ENCODE peak calls at places on chromosomes 16 and 17, in nine cellular contexts. L is GM20000, C is dorsolateral prefrontal cortex, B is cardiac muscle cell, Y is left lung, X is GM12865, Z is endothelial cell, I is gastrocnemius medialis, A is Peyer's patch. W is an unnamed sample.

GRCh38 chr17:50093246-50093645 is 1.9 kb upstream of the PDK2 start:
- DNase-seq in L (no peak), C (no peak), B (no peak), Y (no peak), A (no peak), Z (no peak), I (no peak), X (no peak), W (no peak)

GRCh38 chr16:15682105-15682570 is 32.1 kb downstream of the NDE1 start:
- DNase-seq in B (peak; percentile 74), X (peak; percentile 48), C (no peak), I (no peak), Z (peak; percentile 49), A (no peak), Y (no peak), L (no peak), W (no peak)

GRCh38 chr17:37821025-37821713 is 76.3 kb upstream of the HNF1B start:
- DNase-seq in I (no peak), C (no peak), B (peak; percentile 25), X (no peak), Y (no peak), Z (no peak), A (no peak), L (no peak), W (no peak)

GRCh38 chr17:72030067-72030899 is 90.5 kb upstream of the SOX9 start:
- DNase-seq in Y (peak; percentile 38), I (peak; percentile 15), C (peak; percentile 46), B (peak; percentile 80), A (no peak), Z (peak; percentile 66), L (peak; percentile 54), X (peak; percentile 83), W (peak; percentile 47)

GRCh38 chr16:85753559-85753958 is 2.7 kb upstream of the C16orf74 start:
- DNase-seq in Y (no peak), B (no peak), X (no peak), Z (no peak), L (no peak), A (no peak), C (no peak), I (no peak), W (no peak)

GRCh38 chr16:48497932-48498760 is 111.8 kb downstream of the N4BP1 start:
- DNase-seq in L (no peak), Y (no peak), X (no peak), B (no peak), Z (no peak), I (no peak), A (no peak), C (no peak), W (no peak)

GRCh38 chr17:70080541-70081347 is 5.7 kb downstream of the KCNJ16 start:
- DNase-seq in Z (no peak), C (no peak), B (peak; percentile 70), A (no peak), X (no peak), I (no peak), L (no peak), Y (no peak), W (no peak)

GRCh38 chr17:63842173-63842539 is 329 bp downstream of the SMARCD2 start:
- DNase-seq in A (peak; percentile 22), B (no peak), Y (peak; percentile 90), X (no peak), C (no peak), Z (peak; percentile 52), I (no peak), L (no peak), W (no peak)

GRCh38 chr16:30875881-30876791 is 17.7 kb downstream of the BCL7C start:
- DNase-seq in Y (no peak), Z (peak; percentile 25), L (peak; percentile 72), B (peak; percentile 24), X (peak; percentile 84), I (no peak), A (no peak), C (no peak), W (peak; percentile 75)

DNA sequence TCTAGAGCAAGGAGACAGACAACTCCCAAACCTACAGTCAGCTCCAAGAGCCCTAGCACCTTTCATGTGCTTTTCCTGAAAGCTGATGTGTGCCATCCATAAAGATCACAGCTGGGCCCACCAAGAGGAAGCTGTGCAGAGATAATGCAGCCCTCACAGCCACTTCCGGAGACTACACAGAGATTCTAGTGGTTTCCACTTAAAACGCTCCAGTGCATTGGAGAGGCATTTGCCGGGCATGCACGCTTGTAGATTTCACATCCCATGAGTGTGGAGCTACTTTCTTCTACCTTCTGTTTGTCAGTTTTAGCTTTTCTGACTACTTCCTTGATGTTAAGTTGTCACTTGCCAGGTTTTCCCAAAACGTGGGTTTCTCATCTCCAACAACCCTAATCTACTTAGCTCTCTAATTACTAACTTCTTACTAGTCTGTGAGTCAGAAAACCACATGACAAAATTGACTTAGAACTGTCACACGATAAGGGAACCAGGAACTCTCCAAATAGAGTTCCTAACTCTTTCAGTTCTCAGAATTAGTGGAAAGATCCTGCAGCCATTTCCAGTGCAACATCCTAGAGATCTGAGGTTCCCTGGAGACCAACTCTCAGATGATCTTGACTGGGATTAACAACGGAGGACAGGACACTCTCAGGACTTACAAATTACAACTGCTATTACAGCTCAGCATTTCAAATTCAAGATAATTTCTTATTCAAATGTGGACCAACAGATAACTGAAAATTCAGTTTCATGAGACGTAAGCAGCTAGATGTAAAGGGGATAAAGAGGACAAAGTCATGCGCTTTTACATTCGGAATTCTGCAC is 28.6 kb downstream of the PMP22 start:
- DNase-seq in Y (no peak), L (no peak), X (no peak), Z (no peak), A (no peak), B (peak; percentile 31), C (no peak), I (no peak), W (no peak)
- TF ChIP-seq CTCF in Y (no peak), L (no peak), X (no peak), Z (no peak), A (no peak), B (no peak), C (no peak), I (no peak), W (no peak)

DNA sequence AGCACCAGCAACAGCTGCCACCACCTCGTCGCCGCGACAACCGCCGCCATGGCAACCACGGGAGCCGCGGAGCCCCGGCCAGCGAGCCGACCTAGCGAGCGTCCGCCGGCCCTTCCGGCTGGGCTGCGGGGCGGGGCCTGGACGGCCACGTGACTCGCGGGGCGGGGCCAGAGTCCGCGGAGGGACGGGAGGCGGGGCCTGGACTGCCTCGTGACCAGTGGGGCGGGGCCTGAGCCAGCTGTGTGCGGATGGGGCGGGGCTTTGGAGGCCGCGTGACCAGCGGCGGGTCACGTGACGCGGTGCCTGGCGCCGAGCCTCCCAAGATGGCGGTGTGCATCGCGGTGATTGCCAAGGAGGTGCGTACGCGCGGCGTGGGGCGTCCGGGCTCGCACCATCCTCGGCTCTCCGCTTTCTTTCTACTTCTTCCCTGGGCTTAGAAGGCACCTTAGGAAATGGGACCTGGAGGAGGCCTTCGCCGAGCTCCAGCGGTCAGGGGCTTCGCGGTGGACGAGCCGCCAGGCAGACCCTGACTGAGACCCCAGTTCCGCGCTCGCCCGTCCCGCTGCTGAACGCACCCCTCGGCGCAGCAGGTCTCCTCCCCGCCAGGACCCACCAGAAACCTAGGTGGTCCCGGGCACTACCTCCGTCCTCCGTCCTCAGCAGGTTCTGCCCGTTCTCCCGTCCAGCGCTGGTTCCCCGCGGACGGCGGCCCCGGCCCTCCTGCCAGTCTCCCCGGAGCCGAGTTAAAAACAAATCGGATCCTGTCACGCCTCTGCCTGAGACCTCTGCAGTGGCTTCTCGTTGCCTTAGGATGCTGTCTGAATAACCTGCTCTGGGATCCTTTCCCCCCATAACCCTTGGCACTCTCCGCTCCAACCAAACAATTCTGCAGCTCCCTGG is at the start of the genes GALNS and TRAPPC2L:
- DNase-seq in L (peak; percentile 100), C (peak; percentile 99), I (peak; percentile 97), Y (peak; percentile 99), B (peak; percentile 98), X (peak; percentile 98), Z (peak; percentile 100), A (peak; percentile 100), W (peak; percentile 65)
- TF ChIP-seq CTCF in L (no peak), C (no peak), I (peak; percentile 44), Y (no peak), B (no peak), X (no peak), Z (peak; percentile 22), A (no peak), W (no peak)

DNA sequence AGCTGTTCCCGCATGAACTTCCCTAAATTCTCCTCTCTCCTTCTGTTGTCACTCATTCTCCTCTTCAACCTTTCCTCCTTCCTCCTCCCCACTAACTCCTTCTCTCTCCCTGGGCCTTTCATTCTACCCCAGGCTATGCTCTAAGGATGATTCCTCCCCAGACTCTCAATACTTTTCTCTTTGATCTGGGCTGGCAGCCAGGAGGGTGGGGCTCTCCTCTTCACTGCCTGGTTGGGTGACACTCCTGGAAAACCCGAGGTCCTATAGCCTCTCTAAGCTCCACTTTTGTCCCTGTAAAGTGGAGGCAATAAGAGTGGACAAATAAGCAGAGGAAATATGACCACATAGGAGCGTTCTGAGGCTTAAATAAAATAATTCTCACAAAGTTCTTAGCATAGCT is 46.2 kb downstream of the HSD17B2 start:
- DNase-seq in C (no peak), I (no peak), Z (no peak), A (no peak), B (no peak), L (no peak), Y (no peak), X (no peak), W (no peak)
- TF ChIP-seq CTCF in C (no peak), I (no peak), Z (no peak), A (no peak), B (no peak), L (no peak), Y (no peak), X (no peak), W (no peak)

GRCh38 chr17:46063239-46063638 is 64.2 kb downstream of the STH start:
- DNase-seq in I (peak; percentile 52), Y (no peak), L (no peak), C (no peak), X (no peak), Z (no peak), A (no peak), B (peak; percentile 48), W (no peak)

GRCh38 chr17:46064460-46064859 is 65.4 kb downstream of the STH start:
- DNase-seq in C (no peak), L (no peak), A (no peak), B (no peak), X (no peak), I (no peak), Y (no peak), Z (no peak), W (no peak)

GRCh38 chr17:46059457-46059856 is 60.4 kb downstream of the STH start:
- DNase-seq in B (no peak), A (no peak), I (no peak), X (no peak), Y (no peak), Z (no peak), L (no peak), C (no peak), W (no peak)

GRCh38 chr17:46060461-46060860 is 61.4 kb downstream of the STH start:
- DNase-seq in Z (no peak), B (no peak), A (no peak), I (no peak), X (no peak), C (no peak), L (no peak), Y (no peak), W (no peak)

DNA sequence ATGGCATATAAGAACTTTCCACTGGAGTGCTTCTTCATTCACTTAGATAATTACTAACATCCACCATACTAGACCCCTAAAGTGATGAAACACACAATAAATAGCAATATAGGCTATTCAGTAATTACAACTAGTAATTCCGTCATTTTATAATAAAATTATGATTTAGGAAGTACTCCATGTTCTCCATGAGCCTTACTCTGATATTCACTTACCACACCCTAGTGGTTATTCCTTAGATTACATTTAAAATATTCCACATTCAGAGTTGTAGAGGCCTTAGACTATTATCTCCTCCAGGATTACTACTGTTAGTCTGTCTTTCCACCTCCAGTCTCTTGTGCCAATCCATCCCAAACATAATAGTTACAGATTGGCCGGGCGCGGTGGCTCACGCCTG is 62.4 kb downstream of the STH start:
- DNase-seq in I (no peak), C (no peak), Y (no peak), X (no peak), L (no peak), Z (no peak), A (no peak), B (peak; percentile 44), W (no peak)
- TF ChIP-seq CTCF in I (no peak), C (peak; percentile 44), Y (peak; percentile 36), X (peak; percentile 7), L (no peak), Z (peak; percentile 62), A (peak; percentile 26), B (peak; percentile 28), W (peak; percentile 14)

W was measured in GM12864.